ENCODE peak calls at places on chromosomes 16 and 17, in six cellular contexts. H is heart right ventricle, P is lung, L is A549, R is tibial artery, U is fibroblast of pulmonary artery. X is an unnamed sample.

GRCh38 chr17:32445075-32445427 is 741 bp downstream of the PSMD11 start:
- DNase-seq in R (peak), L (peak), U (peak), P (peak), H (no peak), X (peak)

GRCh38 chr16:30185683-30186421 is 2.5 kb downstream of the CORO1A start:
- DNase-seq in U (no peak), P (peak), L (no peak), R (peak), H (peak), X (peak)

GRCh38 chr16:57711-58110 is 4.1 kb downstream of the SNRNP25 start:
- DNase-seq in L (no peak), P (no peak), H (no peak), R (no peak), U (no peak), X (no peak)

GRCh38 chr17:78265121-78265520 is 33.7 kb downstream of the TMEM235 start:
- DNase-seq in H (no peak), R (no peak), P (no peak), U (no peak), L (no peak), X (no peak)

GRCh38 chr17:61647044-61647443 is 56.0 kb upstream of the NACA2 start:
- DNase-seq in H (no peak), L (no peak), P (no peak), U (peak), R (no peak), X (no peak)

GRCh38 chr17:50550661-50551432 is 3.9 kb downstream of the SPATA20 start:
- DNase-seq in U (peak), R (peak), L (peak), H (peak), P (peak), X (no peak)

GRCh38 chr17:79947351-79948031 is 88.2 kb downstream of the TBC1D16 start:
- DNase-seq in H (no peak), R (peak), P (no peak), L (no peak), U (no peak), X (no peak)

GRCh38 chr17:3914319-3914685 is 2.0 kb downstream of the P2RX1 start:
- DNase-seq in L (no peak), H (no peak), R (no peak), P (no peak), U (no peak), X (no peak)

GRCh38 chr17:2179615-2180295 is 123.8 kb downstream of the SMG6 start:
- DNase-seq in H (peak), P (peak), R (peak), U (peak), L (no peak), X (no peak)

GRCh38 chr17:7484964-7485377 is 805 bp downstream of the POLR2A start:
- DNase-seq in U (no peak), H (no peak), P (no peak), R (no peak), L (no peak), X (no peak)
- TF ChIP-seq CTCF in U (no peak), H (peak), P (no peak), R (no peak), L (no peak), X (no peak)

GRCh38 chr17:45438931-45439610 is 6.4 kb upstream of the ARHGAP27 start:
- DNase-seq in R (no peak), U (no peak), L (no peak), H (no peak), P (no peak), X (no peak)
- TF ChIP-seq CTCF in R (no peak), U (no peak), L (no peak), H (no peak), P (no peak), X (no peak)

DNA sequence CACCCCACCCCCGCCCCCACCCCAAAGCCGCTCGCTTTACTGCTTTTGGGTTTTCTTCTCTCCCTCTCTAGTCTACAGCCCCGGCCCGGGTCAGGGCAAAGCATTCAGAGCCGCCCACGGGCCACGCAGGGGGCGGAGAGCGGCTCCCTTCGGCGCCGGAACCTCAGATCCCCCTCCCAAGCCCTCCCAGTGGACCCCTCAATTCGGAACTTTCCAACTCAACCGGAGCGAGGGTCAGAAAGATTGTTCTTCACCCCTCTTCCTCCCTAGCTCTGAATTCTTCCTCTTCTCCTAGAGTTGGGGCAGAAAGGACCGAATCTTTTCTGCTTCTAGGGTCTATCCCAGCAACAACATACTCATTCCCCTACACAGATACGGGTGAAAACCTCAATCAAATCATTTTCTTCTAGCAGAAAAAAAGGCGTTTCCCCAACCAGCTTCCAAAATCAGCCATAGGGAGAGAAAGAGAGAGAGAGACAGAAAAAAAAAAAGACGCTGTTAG is 1.0 kb downstream of the HOXB2 start:
- DNase-seq in H (peak), U (no peak), L (no peak), R (no peak), P (no peak), X (no peak)
- TF ChIP-seq CTCF in H (no peak), U (no peak), L (no peak), R (no peak), P (no peak), X (no peak)

DNA sequence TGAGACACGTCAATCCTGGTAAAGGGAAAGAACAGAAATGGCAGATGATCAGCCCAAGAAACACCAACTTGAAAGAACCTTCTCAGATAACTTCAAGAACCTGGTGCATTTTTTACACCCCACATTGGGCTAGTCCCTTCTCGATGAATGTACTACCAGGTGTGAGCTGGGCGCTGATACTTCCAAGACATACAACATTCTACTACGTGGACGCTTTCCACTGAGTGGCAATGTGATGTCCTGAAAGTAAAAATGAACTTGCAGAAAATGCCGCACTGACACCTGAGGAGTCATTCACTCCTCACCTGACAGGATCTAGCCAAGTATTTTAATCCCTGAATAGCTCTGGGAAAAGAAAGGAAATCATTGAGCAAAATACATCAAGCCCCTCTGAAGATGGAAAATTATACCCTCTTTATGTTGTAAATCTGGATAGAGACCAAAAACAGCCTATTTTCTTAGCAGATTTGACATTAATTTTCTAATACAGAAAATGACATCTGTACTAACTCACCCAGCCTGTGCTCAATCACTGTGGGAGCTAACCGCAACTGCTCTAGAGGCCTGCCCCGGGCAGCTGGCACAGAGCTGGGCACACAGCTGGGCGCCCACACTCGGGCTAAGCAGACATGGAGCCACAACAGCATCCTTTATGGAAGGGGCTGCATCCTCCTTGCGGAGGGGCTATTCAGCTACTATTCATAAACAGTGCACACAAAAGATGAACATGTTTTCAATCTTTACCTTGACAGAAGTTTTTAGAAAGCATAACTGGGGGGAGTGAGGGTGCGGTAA is 16.2 kb downstream of the SNN start:
- DNase-seq in R (no peak), P (no peak), H (no peak), L (no peak), U (no peak), X (no peak)
- TF ChIP-seq CTCF in R (no peak), P (no peak), H (no peak), L (no peak), U (no peak), X (no peak)

GRCh38 chr16:27326738-27327585 is 13.2 kb downstream of the IL4R start:
- DNase-seq in R (peak), P (peak), L (peak), U (peak), H (peak), X (no peak)
- TF ChIP-seq CTCF in R (peak), P (no peak), L (no peak), U (no peak), H (no peak), X (no peak)